ENCODE peak calls at places on chromosome 11, in eight cellular contexts. A is Calu3, M is AG09309, K is choroid plexus epithelial cell, J is sigmoid colon, H is astrocyte of the spinal cord, T is RWPE1, Z is HFFc6. V is an unnamed sample.

GRCh38 chr11:111059726-111060125 is 185.8 kb upstream of the POU2AF2 start:
- DNase-seq in H (peak), K (peak), J (no peak), Z (peak), T (peak), M (no peak), A (no peak), V (no peak)

GRCh38 chr11:107928767-107929507 is 689 bp downstream of the RAB39A start:
- DNase-seq in H (no peak), J (no peak), T (no peak), Z (no peak), M (no peak), K (no peak), A (no peak), V (no peak)

GRCh38 chr11:92380882-92381281 is 156.3 kb downstream of the FAT3 start:
- DNase-seq in T (peak), Z (peak), H (peak), K (peak), M (no peak), J (no peak), A (no peak), V (no peak)

GRCh38 chr11:34626393-34626792 is 5.5 kb downstream of the EHF start:
- DNase-seq in Z (no peak), K (no peak), H (no peak), M (no peak), J (no peak), A (no peak), T (no peak), V (no peak)

GRCh38 chr11:45859661-45860140 is 12.4 kb downstream of the CRY2 start:
- DNase-seq in A (no peak), Z (peak), H (peak), T (peak), J (peak), M (peak), K (peak), V (no peak)

GRCh38 chr11:45148276-45148675 is 1.8 kb downstream of the PRDM11 start:
- DNase-seq in Z (no peak), K (no peak), M (no peak), H (no peak), A (no peak), J (peak), T (no peak), V (no peak)

GRCh38 chr11:19316434-19316833 is 75.7 kb upstream of the E2F8 start:
- DNase-seq in T (no peak), Z (no peak), H (no peak), A (no peak), M (no peak), J (peak), K (no peak), V (no peak)

GRCh38 chr11:69640260-69640994 is 529 bp upstream of the CCND1 start:
- DNase-seq in T (no peak), H (no peak), Z (peak), K (peak), M (no peak), A (no peak), J (peak), V (no peak)

GRCh38 chr11:130775306-130776043 is 140.8 kb downstream of the SNX19 start:
- DNase-seq in Z (peak), H (peak), T (peak), A (no peak), J (no peak), K (peak), M (peak), V (no peak)

GRCh38 chr11:106409681-106410080 is 332.2 kb downstream of the AASDHPPT start:
- DNase-seq in K (no peak), Z (no peak), J (no peak), T (no peak), A (no peak), H (no peak), M (no peak), V (no peak)

GRCh38 chr11:8242113-8242475 is 21.6 kb downstream of the LMO1 start:
- DNase-seq in Z (no peak), A (no peak), H (no peak), K (no peak), T (no peak), J (no peak), M (no peak), V (no peak)

GRCh38 chr11:67582026-67582425 is 1.6 kb upstream of the GSTP1 start:
- DNase-seq in A (no peak), Z (no peak), T (no peak), H (no peak), K (no peak), J (no peak), M (no peak), V (no peak)

GRCh38 chr11:16669799-16670415 is 68.5 kb upstream of the C11orf58 start:
- DNase-seq in A (peak), J (no peak), T (peak), M (no peak), K (peak), H (peak), Z (no peak), V (no peak)

GRCh38 chr11:65043881-65044501 is 3.0 kb downstream of the SAC3D1 start:
- DNase-seq in H (no peak), J (peak), T (no peak), K (no peak), A (no peak), Z (peak), M (peak), V (no peak)

GRCh38 chr11:119909495-119909894 is 180.5 kb upstream of the NECTIN1 start:
- DNase-seq in M (no peak), J (no peak), Z (no peak), H (no peak), A (no peak), T (no peak), K (no peak), V (no peak)

GRCh38 chr11:119910056-119910455 is 181.1 kb upstream of the NECTIN1 start:
- DNase-seq in T (no peak), J (no peak), M (no peak), Z (no peak), K (no peak), H (no peak), A (no peak), V (no peak)

GRCh38 chr11:119910650-119911049 is 181.7 kb upstream of the NECTIN1 start:
- DNase-seq in T (no peak), K (no peak), Z (no peak), A (no peak), M (no peak), H (no peak), J (no peak), V (no peak)

GRCh38 chr11:119907934-119908760 is 179.1 kb upstream of the NECTIN1 start:
- DNase-seq in Z (no peak), M (no peak), H (no peak), J (no peak), K (no peak), T (no peak), A (no peak), V (no peak)

GRCh38 chr11:119909077-119909476 is 180.1 kb upstream of the NECTIN1 start:
- DNase-seq in Z (no peak), H (no peak), K (no peak), T (no peak), J (no peak), M (no peak), A (no peak), V (no peak)
- TF ChIP-seq CTCF in Z (no peak), H (no peak), K (no peak), T (no peak), J (no peak), M (no peak), A (no peak), V (no peak)

GRCh38 chr11:44138980-44139379 is 43.5 kb downstream of the EXT2 start:
- DNase-seq in Z (no peak), H (no peak), T (no peak), A (no peak), K (no peak), M (no peak), J (no peak), V (no peak)

GRCh38 chr11:44136176-44136945 is 40.9 kb downstream of the EXT2 start:
- DNase-seq in T (no peak), H (no peak), Z (no peak), J (no peak), K (no peak), M (no peak), A (no peak), V (no peak)

GRCh38 chr11:44138286-44138685 is 42.8 kb downstream of the EXT2 start:
- DNase-seq in J (no peak), T (no peak), A (no peak), Z (peak), H (no peak), M (no peak), K (peak), V (no peak)

GRCh38 chr11:44140805-44141204 is 45.3 kb downstream of the EXT2 start:
- DNase-seq in J (no peak), M (peak), Z (no peak), H (no peak), T (no peak), K (no peak), A (no peak), V (no peak)

DNA sequence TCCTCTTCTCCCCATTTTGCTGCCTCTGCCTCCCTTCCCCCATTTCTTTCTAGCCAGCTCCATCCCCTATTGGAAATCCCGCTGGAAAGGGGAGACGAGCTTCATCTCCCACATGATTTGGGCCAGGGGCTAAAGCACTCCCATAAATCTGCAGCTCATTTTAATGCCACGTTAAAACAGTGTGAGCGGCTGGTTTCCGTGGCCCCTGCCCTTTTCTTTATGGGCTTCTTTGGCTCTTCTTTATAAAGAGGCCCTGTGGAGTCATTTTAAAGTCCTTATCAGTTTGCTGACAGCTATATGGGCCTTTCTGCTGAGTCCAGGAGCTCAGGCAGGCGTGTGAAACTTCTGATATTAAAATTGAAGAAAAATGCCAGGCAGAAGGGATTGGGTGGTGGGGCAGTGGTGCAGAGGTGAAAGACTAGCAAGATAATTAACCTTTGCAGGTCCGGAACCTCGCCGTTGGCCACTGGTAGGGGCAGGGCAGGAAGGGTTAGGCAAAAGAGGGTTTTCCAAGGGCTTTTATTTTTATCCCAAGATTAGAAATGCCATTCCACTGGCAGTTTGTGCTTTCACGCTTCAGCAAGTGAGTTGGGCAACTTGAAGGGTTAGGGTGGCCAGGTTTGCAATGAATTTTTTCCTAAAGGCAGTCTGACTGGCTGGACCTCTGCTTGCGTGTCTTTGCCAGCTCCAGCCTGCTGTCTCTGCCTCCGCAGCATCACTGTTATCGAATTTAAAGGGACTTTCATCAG is 44.3 kb downstream of the EXT2 start:
- DNase-seq in H (no peak), K (no peak), J (no peak), Z (no peak), A (no peak), M (no peak), T (no peak), V (no peak)
- TF ChIP-seq CTCF in H (no peak), K (no peak), J (no peak), Z (no peak), A (no peak), M (no peak), T (no peak), V (no peak)

GRCh38 chr11:83221694-83222093 is 28.2 kb downstream of the ANKRD42 start:
- DNase-seq in Z (no peak), H (no peak), M (no peak), J (no peak), K (no peak), T (no peak), A (no peak), V (no peak)

GRCh38 chr11:83223457-83223856 is 29.9 kb downstream of the ANKRD42 start:
- DNase-seq in H (no peak), A (no peak), K (no peak), J (no peak), T (no peak), M (no peak), Z (no peak), V (no peak)

GRCh38 chr11:83220279-83220678 is 26.8 kb downstream of the ANKRD42 start:
- DNase-seq in M (no peak), J (no peak), A (peak), K (peak), T (peak), Z (no peak), H (no peak), V (no peak)

GRCh38 chr11:83222499-83222898 is 29.0 kb downstream of the ANKRD42 start:
- DNase-seq in M (no peak), Z (peak), T (no peak), J (no peak), K (peak), A (no peak), H (no peak), V (no peak)

DNA sequence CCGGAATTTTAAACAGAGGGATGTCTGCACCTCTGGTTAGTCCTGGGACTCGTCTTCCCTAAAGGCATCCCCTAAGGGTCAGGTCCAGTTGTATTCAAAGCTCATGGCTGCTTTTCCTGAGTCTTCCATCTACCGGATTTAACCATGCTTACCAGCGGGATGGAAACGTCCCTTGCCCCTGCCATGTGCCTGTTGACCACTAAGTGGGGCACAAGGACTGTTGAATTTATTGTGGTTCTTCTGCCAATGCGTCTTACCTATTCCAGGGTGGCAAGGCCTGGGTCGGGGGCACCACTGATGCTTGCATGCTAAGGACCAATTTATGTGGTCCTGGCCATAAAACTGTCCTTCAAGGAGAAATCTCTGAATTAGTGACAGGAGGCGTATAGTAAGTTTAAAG is 25.6 kb downstream of the ANKRD42 start:
- DNase-seq in K (peak), A (peak), T (no peak), J (no peak), H (no peak), Z (no peak), M (no peak), V (no peak)
- TF ChIP-seq CTCF in K (peak), A (peak), T (no peak), J (no peak), H (peak), Z (peak), M (peak), V (no peak)

GRCh38 chr11:94067010-94067409 is 45.9 kb downstream of the HEPHL1 start:
- DNase-seq in M (no peak), T (no peak), Z (no peak), J (no peak), H (peak), A (no peak), K (peak), V (no peak)
- TF ChIP-seq CTCF in M (no peak), T (no peak), Z (no peak), J (no peak), H (no peak), A (no peak), K (no peak), V (no peak)

GRCh38 chr11:113378013-113378412 is 9.6 kb upstream of the ANKK1 start:
- DNase-seq in M (no peak), H (no peak), K (no peak), J (no peak), Z (no peak), A (no peak), T (peak), V (no peak)

GRCh38 chr11:113376156-113376555 is 11.4 kb upstream of the ANKK1 start:
- DNase-seq in A (no peak), Z (no peak), J (no peak), K (peak), M (no peak), H (no peak), T (no peak), V (no peak)

GRCh38 chr11:113375402-113375801 is 12.2 kb upstream of the ANKK1 start:
- DNase-seq in K (no peak), A (no peak), T (no peak), M (no peak), Z (no peak), H (no peak), J (no peak), V (no peak)

GRCh38 chr11:113378692-113379091 is 8.9 kb upstream of the ANKK1 start:
- DNase-seq in Z (no peak), M (no peak), H (no peak), K (no peak), A (no peak), J (no peak), T (no peak), V (no peak)

GRCh38 chr11:113377606-113378005 is 10.0 kb upstream of the ANKK1 start:
- DNase-seq in T (no peak), A (no peak), M (no peak), K (no peak), Z (no peak), H (no peak), J (no peak), V (no peak)
- TF ChIP-seq CTCF in T (no peak), A (no peak), M (no peak), K (no peak), Z (no peak), H (no peak), J (no peak), V (no peak)

GRCh38 chr11:122711831-122712378 is 56.4 kb downstream of the UBASH3B start:
- DNase-seq in Z (peak), H (peak), T (no peak), K (peak), M (no peak), J (peak), A (no peak), V (no peak)
- TF ChIP-seq CTCF in Z (peak), H (peak), T (no peak), K (peak), M (no peak), J (no peak), A (no peak), V (no peak)

GRCh38 chr11:23555085-23555484 is 694.8 kb upstream of the CCDC179 start:
- DNase-seq in J (no peak), K (peak), M (no peak), Z (peak), T (no peak), H (peak), A (no peak), V (no peak)

GRCh38 chr11:23554002-23554401 is 693.7 kb upstream of the CCDC179 start:
- DNase-seq in Z (no peak), A (no peak), T (no peak), K (peak), H (no peak), J (no peak), M (no peak), V (no peak)

DNA sequence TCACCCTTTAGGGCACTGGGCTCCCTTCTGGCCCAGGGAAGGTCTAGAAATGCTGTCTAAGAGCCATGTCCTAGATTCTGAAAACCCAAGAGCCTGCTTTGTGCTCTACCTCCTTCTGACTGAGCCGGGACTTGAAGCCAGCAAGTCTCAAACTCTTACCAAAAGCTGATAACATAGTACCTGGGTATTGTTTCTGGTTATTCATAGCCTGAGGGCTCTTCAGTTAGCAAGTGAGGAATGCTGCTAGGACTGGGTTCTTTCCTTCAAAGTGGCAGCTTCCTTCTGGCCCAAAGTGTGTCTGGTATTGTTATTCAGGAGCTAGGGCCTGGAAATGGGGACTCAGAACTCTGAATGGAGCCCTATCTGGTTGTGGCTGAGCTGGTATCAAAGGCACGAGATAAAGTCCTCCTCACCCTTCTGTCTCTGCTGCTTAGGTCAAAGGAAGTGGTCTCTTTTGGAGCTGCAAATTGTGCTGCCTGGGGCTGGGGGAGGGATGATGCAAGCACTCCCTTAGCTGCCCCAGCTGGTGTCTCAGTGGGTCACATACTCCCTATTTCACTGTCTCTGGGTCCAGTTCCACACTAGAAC is 696.0 kb upstream of the CCDC179 start:
- DNase-seq in T (no peak), J (no peak), K (no peak), M (no peak), A (no peak), Z (no peak), H (no peak), V (no peak)
- TF ChIP-seq CTCF in T (no peak), J (no peak), K (no peak), M (no peak), A (no peak), Z (no peak), H (no peak), V (no peak)

V was measured in CD4-positive, alpha-beta T cell.